ENCODE peak calls at places on chromosomes 2 and 18, in ten cellular contexts. One of them, this sample, is unnamed.

GRCh38 chr2:150475479-150476212 is 11.8 kb downstream of the RND3 start:
- DNase-seq in astrocyte: no peak
- DNase-seq in GM06990: no peak
- DNase-seq in endothelial cell: no peak
- DNase-seq in thoracic aorta: no peak
- DNase-seq in GM12865: no peak
- DNase-seq in bronchial epithelial cell: no peak
- DNase-seq in fibroblast of lung: peak
- DNase-seq in glutamatergic neuron: no peak
- DNase-seq in A549: no peak
- DNase-seq in this sample: no peak

GRCh38 chr2:230661072-230661957 is 51.3 kb upstream of the CAB39 start:
- DNase-seq in astrocyte: no peak
- DNase-seq in GM06990: peak
- DNase-seq in endothelial cell: no peak
- DNase-seq in thoracic aorta: no peak
- DNase-seq in GM12865: peak
- DNase-seq in bronchial epithelial cell: no peak
- DNase-seq in fibroblast of lung: no peak
- DNase-seq in glutamatergic neuron: no peak
- DNase-seq in A549: no peak
- DNase-seq in this sample: no peak

GRCh38 chr2:55518846-55519167 is 711 bp upstream of the CFAP36 start:
- DNase-seq in astrocyte: no peak
- DNase-seq in GM06990: peak
- DNase-seq in endothelial cell: no peak
- DNase-seq in thoracic aorta: no peak
- DNase-seq in GM12865: peak
- DNase-seq in bronchial epithelial cell: peak
- DNase-seq in fibroblast of lung: peak
- DNase-seq in glutamatergic neuron: no peak
- DNase-seq in A549: no peak
- DNase-seq in this sample: no peak

GRCh38 chr2:27765621-27766286 is 5.8 kb upstream of the MRPL33 start:
- DNase-seq in astrocyte: peak
- DNase-seq in GM06990: no peak
- DNase-seq in endothelial cell: peak
- DNase-seq in thoracic aorta: no peak
- DNase-seq in GM12865: peak
- DNase-seq in bronchial epithelial cell: peak
- DNase-seq in fibroblast of lung: peak
- DNase-seq in glutamatergic neuron: no peak
- DNase-seq in A549: peak
- DNase-seq in this sample: no peak

GRCh38 chr18:42183746-42184145 is 228.7 kb downstream of the PIK3C3 start:
- DNase-seq in astrocyte: peak
- DNase-seq in GM06990: no peak
- DNase-seq in endothelial cell: no peak
- DNase-seq in thoracic aorta: no peak
- DNase-seq in GM12865: no peak
- DNase-seq in bronchial epithelial cell: peak
- DNase-seq in fibroblast of lung: peak
- DNase-seq in glutamatergic neuron: no peak
- DNase-seq in A549: peak
- DNase-seq in this sample: peak

GRCh38 chr2:230777681-230778080 is 65.0 kb downstream of the CAB39 start:
- DNase-seq in astrocyte: peak
- DNase-seq in GM06990: no peak
- DNase-seq in endothelial cell: no peak
- DNase-seq in thoracic aorta: no peak
- DNase-seq in GM12865: no peak
- DNase-seq in bronchial epithelial cell: peak
- DNase-seq in fibroblast of lung: no peak
- DNase-seq in glutamatergic neuron: no peak
- DNase-seq in A549: no peak
- DNase-seq in this sample: no peak

GRCh38 chr2:98508690-98509054 is 64.0 kb downstream of the INPP4A start:
- DNase-seq in astrocyte: peak
- DNase-seq in GM06990: no peak
- DNase-seq in endothelial cell: no peak
- DNase-seq in thoracic aorta: no peak
- DNase-seq in GM12865: no peak
- DNase-seq in bronchial epithelial cell: peak
- DNase-seq in fibroblast of lung: peak
- DNase-seq in glutamatergic neuron: no peak
- DNase-seq in A549: no peak
- DNase-seq in this sample: no peak

GRCh38 chr2:12169721-12170120 is 423.3 kb downstream of the LPIN1 start:
- DNase-seq in astrocyte: peak
- DNase-seq in GM06990: no peak
- DNase-seq in endothelial cell: peak
- DNase-seq in thoracic aorta: peak
- DNase-seq in GM12865: no peak
- DNase-seq in bronchial epithelial cell: peak
- DNase-seq in fibroblast of lung: peak
- DNase-seq in glutamatergic neuron: no peak
- DNase-seq in A549: no peak
- DNase-seq in this sample: peak

GRCh38 chr2:237165405-237166276 is 80.0 kb downstream of the COPS8 start:
- DNase-seq in astrocyte: no peak
- DNase-seq in GM06990: no peak
- DNase-seq in endothelial cell: peak
- DNase-seq in thoracic aorta: no peak
- DNase-seq in GM12865: peak
- DNase-seq in bronchial epithelial cell: peak
- DNase-seq in fibroblast of lung: peak
- DNase-seq in glutamatergic neuron: no peak
- DNase-seq in A549: peak
- DNase-seq in this sample: no peak

GRCh38 chr2:120886967-120887672 is 151.5 kb downstream of the GLI2 start:
- DNase-seq in astrocyte: peak
- DNase-seq in GM06990: no peak
- DNase-seq in endothelial cell: no peak
- DNase-seq in thoracic aorta: no peak
- DNase-seq in GM12865: no peak
- DNase-seq in bronchial epithelial cell: peak
- DNase-seq in fibroblast of lung: peak
- DNase-seq in glutamatergic neuron: no peak
- DNase-seq in A549: no peak
- DNase-seq in this sample: no peak

GRCh38 chr2:147843421-147843863 is 1.4 kb upstream of the ACVR2A start:
- DNase-seq in astrocyte: no peak
- DNase-seq in GM06990: no peak
- DNase-seq in endothelial cell: no peak
- DNase-seq in thoracic aorta: no peak
- DNase-seq in GM12865: no peak
- DNase-seq in bronchial epithelial cell: peak
- DNase-seq in fibroblast of lung: no peak
- DNase-seq in glutamatergic neuron: no peak
- DNase-seq in A549: no peak
- DNase-seq in this sample: no peak

GRCh38 chr2:238928520-238929241 is 80.8 kb downstream of the TWIST2 start:
- DNase-seq in astrocyte: no peak
- DNase-seq in GM06990: no peak
- DNase-seq in endothelial cell: no peak
- DNase-seq in thoracic aorta: no peak
- DNase-seq in GM12865: no peak
- DNase-seq in bronchial epithelial cell: no peak
- DNase-seq in fibroblast of lung: no peak
- DNase-seq in glutamatergic neuron: no peak
- DNase-seq in A549: no peak
- DNase-seq in this sample: no peak

DNA sequence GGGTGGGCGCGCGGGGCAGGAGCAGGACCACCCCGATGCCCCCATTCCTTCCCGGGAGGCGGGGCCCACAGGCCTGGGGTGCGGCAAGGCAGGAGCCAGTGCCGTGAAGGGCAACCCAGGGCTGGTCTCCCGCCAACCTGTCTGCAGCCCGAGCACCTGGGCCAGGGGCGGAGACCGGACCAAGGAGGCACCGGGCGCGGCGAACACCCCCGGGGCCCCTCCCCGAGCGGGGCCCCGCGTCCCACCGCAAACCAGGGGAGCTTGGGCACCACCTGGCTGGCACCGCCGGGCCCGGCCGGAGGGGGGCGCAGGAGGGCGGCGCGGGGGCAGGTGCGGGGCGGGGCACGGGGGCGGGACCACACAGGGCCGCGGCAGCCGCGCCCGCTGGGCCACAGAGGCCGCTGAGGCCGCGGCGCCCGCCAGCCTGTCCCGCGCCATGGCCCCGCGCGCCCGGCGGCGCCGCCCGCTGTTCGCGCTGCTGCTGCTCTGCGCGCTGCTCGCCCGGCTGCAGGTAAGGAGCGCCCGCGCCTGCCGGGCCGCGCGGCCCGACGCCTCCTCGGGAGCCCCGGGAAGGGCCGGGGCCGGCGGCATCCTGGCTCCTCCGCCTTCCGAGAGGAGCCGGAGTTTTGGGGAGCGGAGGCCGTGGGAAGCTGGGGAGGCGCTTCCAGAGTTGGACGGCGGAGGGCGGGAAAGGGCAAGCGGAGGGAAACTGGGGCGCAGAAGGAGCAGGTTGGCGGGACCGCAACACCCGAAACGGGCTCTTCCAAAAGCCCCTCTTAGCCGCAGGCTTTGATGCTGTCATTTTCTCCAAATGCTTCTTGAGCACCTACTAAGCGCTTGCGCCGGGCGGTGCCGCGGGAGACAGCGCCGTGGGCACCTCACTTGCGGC is at the start of gene TNFRSF11A:
- DNase-seq in astrocyte: no peak
- DNase-seq in GM06990: peak
- DNase-seq in endothelial cell: peak
- DNase-seq in thoracic aorta: no peak
- DNase-seq in GM12865: peak
- DNase-seq in bronchial epithelial cell: no peak
- DNase-seq in fibroblast of lung: no peak
- DNase-seq in glutamatergic neuron: peak
- DNase-seq in A549: peak
- DNase-seq in this sample: no peak
- TF ChIP-seq CTCF in astrocyte: no peak
- TF ChIP-seq CTCF in GM06990: peak
- TF ChIP-seq CTCF in endothelial cell: peak
- TF ChIP-seq CTCF in thoracic aorta: no peak
- TF ChIP-seq CTCF in GM12865: peak
- TF ChIP-seq CTCF in bronchial epithelial cell: peak
- TF ChIP-seq CTCF in fibroblast of lung: no peak
- TF ChIP-seq CTCF in glutamatergic neuron: peak
- TF ChIP-seq CTCF in A549: peak
- TF ChIP-seq CTCF in this sample: peak

GRCh38 chr18:10456718-10457499 is 2.5 kb downstream of the APCDD1 start:
- DNase-seq in astrocyte: no peak
- DNase-seq in GM06990: no peak
- DNase-seq in endothelial cell: no peak
- DNase-seq in thoracic aorta: no peak
- DNase-seq in GM12865: no peak
- DNase-seq in bronchial epithelial cell: no peak
- DNase-seq in fibroblast of lung: no peak
- DNase-seq in glutamatergic neuron: no peak
- DNase-seq in A549: no peak
- DNase-seq in this sample: no peak

GRCh38 chr18:10453261-10453884 is 1.1 kb upstream of the APCDD1 start:
- DNase-seq in astrocyte: no peak
- DNase-seq in GM06990: no peak
- DNase-seq in endothelial cell: no peak
- DNase-seq in thoracic aorta: no peak
- DNase-seq in GM12865: no peak
- DNase-seq in bronchial epithelial cell: no peak
- DNase-seq in fibroblast of lung: no peak
- DNase-seq in glutamatergic neuron: peak
- DNase-seq in A549: no peak
- DNase-seq in this sample: no peak

GRCh38 chr18:10455726-10456453 is 1.5 kb downstream of the APCDD1 start:
- DNase-seq in astrocyte: no peak
- DNase-seq in GM06990: no peak
- DNase-seq in endothelial cell: no peak
- DNase-seq in thoracic aorta: no peak
- DNase-seq in GM12865: no peak
- DNase-seq in bronchial epithelial cell: no peak
- DNase-seq in fibroblast of lung: no peak
- DNase-seq in glutamatergic neuron: no peak
- DNase-seq in A549: no peak
- DNase-seq in this sample: no peak

GRCh38 chr18:10453885-10454772 is at the start of gene APCDD1:
- DNase-seq in astrocyte: no peak
- DNase-seq in GM06990: no peak
- DNase-seq in endothelial cell: peak
- DNase-seq in thoracic aorta: no peak
- DNase-seq in GM12865: no peak
- DNase-seq in bronchial epithelial cell: no peak
- DNase-seq in fibroblast of lung: peak
- DNase-seq in glutamatergic neuron: peak
- DNase-seq in A549: no peak
- DNase-seq in this sample: no peak

GRCh38 chr18:10454800-10455550 is 540 bp downstream of the APCDD1 start:
- DNase-seq in astrocyte: no peak
- DNase-seq in GM06990: no peak
- DNase-seq in endothelial cell: peak
- DNase-seq in thoracic aorta: no peak
- DNase-seq in GM12865: no peak
- DNase-seq in bronchial epithelial cell: no peak
- DNase-seq in fibroblast of lung: peak
- DNase-seq in glutamatergic neuron: peak
- DNase-seq in A549: peak
- DNase-seq in this sample: no peak
- TF ChIP-seq CTCF in astrocyte: no peak
- TF ChIP-seq CTCF in GM06990: no peak
- TF ChIP-seq CTCF in endothelial cell: no peak
- TF ChIP-seq CTCF in thoracic aorta: no peak
- TF ChIP-seq CTCF in GM12865: no peak
- TF ChIP-seq CTCF in bronchial epithelial cell: no peak
- TF ChIP-seq CTCF in fibroblast of lung: no peak
- TF ChIP-seq CTCF in glutamatergic neuron: no peak
- TF ChIP-seq CTCF in A549: no peak
- TF ChIP-seq CTCF in this sample: no peak

GRCh38 chr2:9737053-9737875 is 106.0 kb upstream of the TAF1B start:
- DNase-seq in astrocyte: no peak
- DNase-seq in GM06990: no peak
- DNase-seq in endothelial cell: no peak
- DNase-seq in thoracic aorta: no peak
- DNase-seq in GM12865: peak
- DNase-seq in bronchial epithelial cell: no peak
- DNase-seq in fibroblast of lung: no peak
- DNase-seq in glutamatergic neuron: no peak
- DNase-seq in A549: peak
- DNase-seq in this sample: no peak
- TF ChIP-seq CTCF in astrocyte: no peak
- TF ChIP-seq CTCF in GM06990: peak
- TF ChIP-seq CTCF in endothelial cell: no peak
- TF ChIP-seq CTCF in thoracic aorta: no peak
- TF ChIP-seq CTCF in GM12865: peak
- TF ChIP-seq CTCF in bronchial epithelial cell: peak
- TF ChIP-seq CTCF in fibroblast of lung: peak
- TF ChIP-seq CTCF in glutamatergic neuron: no peak
- TF ChIP-seq CTCF in A549: no peak
- TF ChIP-seq CTCF in this sample: peak

DNA sequence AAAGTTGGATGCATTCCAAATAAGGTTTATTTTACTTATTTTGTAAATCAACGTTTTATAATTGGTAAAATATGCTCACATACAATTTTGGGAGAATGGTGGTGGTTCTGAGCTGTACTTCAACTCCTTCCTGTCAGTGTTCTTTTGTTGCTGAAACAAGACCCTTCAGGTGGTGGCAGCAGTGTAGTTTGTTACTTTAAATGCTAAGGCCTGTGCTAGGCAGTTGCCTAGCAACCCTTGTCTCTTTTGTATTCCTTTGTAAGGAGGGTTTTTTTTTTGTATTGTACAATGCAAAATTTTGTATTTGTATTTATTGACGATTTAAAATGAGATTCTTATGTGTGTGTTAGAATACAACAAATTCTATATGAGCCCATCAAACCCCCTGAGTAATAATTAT is 166.0 kb upstream of the FAM98A start:
- DNase-seq in astrocyte: no peak
- DNase-seq in GM06990: no peak
- DNase-seq in endothelial cell: peak
- DNase-seq in thoracic aorta: no peak
- DNase-seq in GM12865: no peak
- DNase-seq in bronchial epithelial cell: no peak
- DNase-seq in fibroblast of lung: no peak
- DNase-seq in glutamatergic neuron: no peak
- DNase-seq in A549: no peak
- DNase-seq in this sample: no peak
- TF ChIP-seq CTCF in astrocyte: no peak
- TF ChIP-seq CTCF in GM06990: no peak
- TF ChIP-seq CTCF in endothelial cell: no peak
- TF ChIP-seq CTCF in thoracic aorta: no peak
- TF ChIP-seq CTCF in GM12865: no peak
- TF ChIP-seq CTCF in bronchial epithelial cell: no peak
- TF ChIP-seq CTCF in fibroblast of lung: no peak
- TF ChIP-seq CTCF in glutamatergic neuron: no peak
- TF ChIP-seq CTCF in A549: no peak
- TF ChIP-seq CTCF in this sample: no peak

This sample was measured in AG09309.